ENCODE peak calls at places on chromosomes 13 and 19, in four cellular contexts. U is HEK293T, K is HepG2, M is K562. G is an unnamed sample.
A peak's percentile ranks its signal among the peaks of the same experiment; 100 is the strongest.

GRCh38 chr19:18062043-18062442 is 24.7 kb downstream of the IL12RB1 start:
- DNase-seq in U (no peak), K (no peak), M (no peak), G (no peak)

GRCh38 chr19:5083547-5083965 is 114.6 kb downstream of the KDM4B start:
- DNase-seq in U (no peak), K (no peak), M (peak; percentile 35), G (no peak)

GRCh38 chr13:20359335-20359734 is 127.2 kb upstream of the GJB6 start:
- DNase-seq in U (no peak), K (peak; percentile 32), M (no peak), G (no peak)

GRCh38 chr13:20990910-20991525 is 70.4 kb downstream of the LATS2 start:
- DNase-seq in U (no peak), K (no peak), M (no peak), G (no peak)

GRCh38 chr19:33350538-33351309 is 22.8 kb upstream of the CEBPG start:
- DNase-seq in U (no peak), K (no peak), M (no peak), G (no peak)

GRCh38 chr19:1986357-1987162 is 29.0 kb downstream of the BTBD2 start:
- DNase-seq in U (no peak), K (no peak), M (no peak), G (no peak)

GRCh38 chr19:38803543-38803942 is 9.2 kb downstream of the LGALS4 start:
- DNase-seq in U (no peak), K (no peak), M (no peak), G (no peak)

GRCh38 chr19:36182612-36183454 is 30.6 kb upstream of the COX7A1 start:
- DNase-seq in U (no peak), K (no peak), M (no peak), G (no peak)

GRCh38 chr13:43196171-43196611 is 172.8 kb downstream of the DNAJC15 start:
- DNase-seq in U (no peak), K (no peak), M (no peak), G (no peak)

GRCh38 chr13:71218960-71219359 is 648.0 kb downstream of the DACH1 start:
- DNase-seq in U (peak; percentile 60), K (peak; percentile 7), M (no peak), G (no peak)

GRCh38 chr13:66640231-66640630 is 589.9 kb downstream of the PCDH9 start:
- DNase-seq in U (no peak), K (no peak), M (no peak), G (no peak)

DNA sequence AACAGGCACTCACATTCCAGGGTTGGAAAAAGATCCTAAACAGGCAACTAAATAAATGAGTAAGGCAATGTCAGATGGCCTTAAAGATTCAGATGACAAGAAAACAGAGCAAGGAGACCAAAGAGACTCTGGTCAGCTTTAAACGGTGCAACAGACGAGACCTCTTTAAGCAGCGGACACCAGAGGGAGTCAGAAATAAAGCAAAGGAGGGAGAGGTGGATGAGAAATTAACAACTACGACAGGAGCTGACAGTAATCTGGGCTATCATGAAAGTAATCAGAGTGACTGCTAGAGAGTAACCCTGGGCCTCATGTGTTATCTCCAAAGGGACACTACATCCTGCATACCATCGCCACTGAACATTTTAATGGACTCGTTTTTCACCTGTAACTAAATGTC is 1.1 kb downstream of the ZNF550 start:
- DNase-seq in U (no peak), K (peak; percentile 18), M (peak; percentile 18), G (no peak)
- TF ChIP-seq TARDBP in U (no peak), K (no peak), M (no peak), G (no peak)

GRCh38 chr19:15469513-15470297 is 5.4 kb upstream of the RASAL3 start:
- DNase-seq in U (no peak), K (no peak), M (no peak), G (no peak)
- TF ChIP-seq TARDBP in U (no peak), K (no peak), M (no peak), G (no peak)

DNA sequence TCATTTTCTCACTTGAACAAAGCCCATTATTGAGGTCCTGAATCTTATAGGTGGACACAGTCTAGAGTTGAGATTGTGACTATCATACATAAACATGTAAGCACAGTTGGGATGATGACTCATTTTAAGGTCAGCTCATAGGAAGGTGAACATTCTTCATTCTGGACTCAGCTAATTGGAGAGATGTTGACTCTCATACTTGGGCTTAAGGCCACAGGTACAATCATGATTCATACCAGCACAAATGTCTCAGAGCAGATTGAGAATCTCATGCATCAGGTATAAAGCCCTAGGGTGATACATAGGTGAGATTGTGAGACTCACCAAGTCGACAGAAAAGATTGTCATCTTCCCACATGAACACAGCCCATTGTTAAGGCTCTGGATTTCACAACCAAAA is 62.3 kb upstream of the ZNF724 start:
- DNase-seq in U (no peak), K (no peak), M (no peak), G (no peak)
- TF ChIP-seq TARDBP in U (no peak), K (no peak), M (no peak), G (no peak)

DNA sequence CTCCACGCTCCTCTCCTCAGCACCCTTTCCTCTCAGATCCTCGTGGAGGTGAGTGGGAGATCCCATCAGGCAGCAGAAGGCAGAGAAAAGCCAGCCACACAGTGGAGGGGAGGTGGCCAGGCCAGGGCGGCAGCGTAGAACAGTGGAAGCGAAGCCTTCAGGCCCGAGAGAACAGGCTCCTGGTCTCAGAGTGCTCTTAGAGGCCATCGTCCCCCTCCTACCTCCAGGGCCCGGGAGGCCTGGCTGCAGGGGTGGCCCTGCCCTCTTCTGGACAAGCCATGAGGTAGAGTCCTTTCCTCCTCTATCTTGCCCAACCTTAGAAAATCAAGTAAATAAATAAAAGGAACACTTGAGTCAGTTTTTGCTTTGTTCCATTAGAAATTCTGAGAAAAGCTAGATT is 202.0 kb downstream of the KATNAL1 start:
- DNase-seq in U (no peak), K (no peak), M (no peak), G (no peak)
- TF ChIP-seq TARDBP in U (no peak), K (no peak), M (no peak), G (no peak)

DNA sequence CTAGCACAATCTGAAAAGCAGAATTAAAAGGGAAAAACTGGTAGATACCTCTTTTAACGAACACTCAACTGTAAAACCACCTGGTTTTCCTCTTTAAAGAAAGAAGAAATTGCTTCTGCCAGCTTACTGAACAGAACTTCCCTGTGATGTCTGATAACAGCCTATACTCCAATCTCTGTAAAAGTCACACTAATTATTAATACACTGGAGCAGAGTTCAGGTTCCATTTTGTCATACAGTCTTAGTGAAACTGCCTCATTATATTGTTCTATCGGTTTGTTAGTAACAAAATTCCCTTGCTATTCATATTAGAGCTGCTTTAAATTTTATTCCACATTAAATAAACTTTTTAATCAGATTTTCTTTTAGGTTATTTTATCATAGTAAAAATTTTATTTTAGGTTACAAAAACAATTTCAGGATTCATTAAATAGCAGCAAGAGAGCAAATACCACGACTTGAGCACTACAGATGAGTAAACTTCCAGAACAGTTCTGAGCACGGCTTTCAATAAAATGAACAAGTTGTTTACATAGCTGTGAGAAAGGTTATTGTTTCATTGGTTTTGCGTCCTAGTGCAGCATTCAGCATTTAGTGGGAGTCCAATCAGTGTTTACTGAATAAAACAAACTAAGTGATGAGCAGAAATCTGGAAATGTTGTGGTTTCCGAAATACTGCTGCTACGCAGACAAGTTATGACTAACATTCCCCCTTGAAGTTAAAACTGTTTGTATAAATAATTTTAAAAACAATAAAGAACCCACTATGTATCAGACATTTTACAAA is 251.3 kb upstream of the STARD13 start:
- DNase-seq in U (no peak), K (no peak), M (no peak), G (no peak)
- TF ChIP-seq TARDBP in U (no peak), K (no peak), M (no peak), G (no peak)

G was measured in GM12878.